ENCODE peak calls at places on chromosomes 13 and 19, in five cellular contexts. I is left ventricle myocardium superior, U is Daoy, R is HTR-8/SVneo, Y is PC-3. W is an unnamed sample.
A peak's percentile ranks its signal among the peaks of the same experiment; 100 is the strongest.

GRCh38 chr19:38551450-38551813 is 66.3 kb downstream of the MAP4K1 start:
- DNase-seq in I (no peak), U (no peak), R (no peak), Y (no peak), W (no peak)

GRCh38 chr19:47573076-47574026 is at the start of gene ZNF541:
- DNase-seq in I (peak; percentile 78), U (peak; percentile 28), R (no peak), Y (no peak), W (no peak)

GRCh38 chr13:94641432-94641941 is 39.8 kb downstream of the GPR180 start:
- DNase-seq in I (no peak), U (peak; percentile 39), R (no peak), Y (peak; percentile 62), W (no peak)

GRCh38 chr19:41265376-41266153 is 1.4 kb downstream of the HNRNPUL1 start:
- DNase-seq in I (no peak), U (peak; percentile 28), R (peak; percentile 23), Y (peak; percentile 12), W (no peak)

GRCh38 chr13:42048625-42049453 is at the start of gene DGKH:
- DNase-seq in I (peak; percentile 89), U (peak; percentile 77), R (peak; percentile 51), Y (peak; percentile 61), W (peak; percentile 36)

GRCh38 chr19:46271488-46272197 is 25.2 kb upstream of the HIF3A start:
- DNase-seq in I (no peak), U (peak; percentile 93), R (peak; percentile 56), Y (peak; percentile 77), W (no peak)

GRCh38 chr13:50170447-50171037 is 155.3 kb downstream of the KCNRG start:
- DNase-seq in I (no peak), U (no peak), R (peak; percentile 9), Y (peak; percentile 32), W (peak; percentile 19)

GRCh38 chr19:1027953-1028902 is 1.8 kb downstream of the CNN2 start:
- DNase-seq in I (peak; percentile 79), U (peak; percentile 95), R (peak; percentile 84), Y (peak; percentile 55), W (no peak)

GRCh38 chr13:45936621-45937020 is 85.1 kb upstream of the SIAH3 start:
- DNase-seq in I (no peak), U (no peak), R (no peak), Y (no peak), W (no peak)

GRCh38 chr19:41299046-41299754 is 10.8 kb upstream of the CCDC97 start:
- DNase-seq in I (no peak), U (no peak), R (no peak), Y (no peak), W (no peak)

GRCh38 chr19:3224346-3225325 is at the start of gene CELF5:
- DNase-seq in I (peak; percentile 77), U (peak; percentile 76), R (peak; percentile 50), Y (peak; percentile 30), W (peak; percentile 21)

GRCh38 chr19:39913682-39914333 is 20.6 kb downstream of the FCGBP start:
- DNase-seq in I (no peak), U (no peak), R (no peak), Y (no peak), W (no peak)

GRCh38 chr13:97112451-97113152 is 109.5 kb upstream of the MBNL2 start:
- DNase-seq in I (no peak), U (no peak), R (no peak), Y (no peak), W (no peak)

GRCh38 chr19:5547881-5548280 is 19.9 kb downstream of the TINCR start:
- DNase-seq in I (no peak), U (peak; percentile 61), R (peak; percentile 74), Y (peak; percentile 81), W (no peak)

GRCh38 chr13:110352735-110353134 is 45.7 kb downstream of the COL4A2 start:
- DNase-seq in I (no peak), U (no peak), R (no peak), Y (no peak), W (no peak)

GRCh38 chr19:49881672-49882394 is 4.3 kb downstream of the TBC1D17 start:
- DNase-seq in I (no peak), U (no peak), R (no peak), Y (peak; percentile 20), W (no peak)

GRCh38 chr13:81874681-81875661 is 1534.0 kb upstream of the SPRY2 start:
- DNase-seq in I (no peak), U (no peak), R (no peak), Y (peak; percentile 38), W (no peak)

GRCh38 chr19:6402834-6403608 is 10.1 kb upstream of the GTF2F1 start:
- DNase-seq in I (peak; percentile 59), U (no peak), R (no peak), Y (no peak), W (no peak)

GRCh38 chr13:48946163-48946562 is 29.5 kb upstream of the FNDC3A start:
- DNase-seq in I (no peak), U (no peak), R (no peak), Y (no peak), W (no peak)

GRCh38 chr13:41956272-41956671 is 4.6 kb downstream of the VWA8 start:
- DNase-seq in I (no peak), U (no peak), R (no peak), Y (no peak), W (no peak)

GRCh38 chr13:90889906-90890305 is 457.6 kb upstream of the MIR17HG start:
- DNase-seq in I (no peak), U (no peak), R (no peak), Y (no peak), W (no peak)

GRCh38 chr19:33022472-33023116 is 42.1 kb downstream of the RHPN2 start:
- DNase-seq in I (no peak), U (no peak), R (no peak), Y (no peak), W (no peak)

GRCh38 chr13:32247887-32248286 is 67.3 kb downstream of the ZAR1L start:
- DNase-seq in I (no peak), U (no peak), R (no peak), Y (no peak), W (no peak)

GRCh38 chr13:108087813-108088212 is 127.5 kb downstream of the LIG4 start:
- DNase-seq in I (no peak), U (no peak), R (no peak), Y (no peak), W (no peak)

GRCh38 chr19:39540333-39540673 is 342 bp upstream of the EID2 start:
- DNase-seq in I (no peak), U (no peak), R (no peak), Y (peak; percentile 5), W (no peak)

GRCh38 chr19:2488942-2489731 is 13.2 kb downstream of the GADD45B start:
- DNase-seq in I (peak; percentile 85), U (peak; percentile 50), R (no peak), Y (peak; percentile 54), W (no peak)

GRCh38 chr19:41595890-41596280 is 19.9 kb downstream of the CEACAM21 start:
- DNase-seq in I (no peak), U (no peak), R (no peak), Y (no peak), W (no peak)

GRCh38 chr13:47890146-47890814 is 110.8 kb downstream of the SUCLA2 start:
- DNase-seq in I (no peak), U (no peak), R (no peak), Y (no peak), W (no peak)

GRCh38 chr13:26168835-26169234 is 53.3 kb downstream of the RNF6 start:
- DNase-seq in I (no peak), U (no peak), R (no peak), Y (no peak), W (no peak)

GRCh38 chr13:78339927-78340326 is 263.4 kb downstream of the POU4F1 start:
- DNase-seq in I (peak; percentile 21), U (no peak), R (no peak), Y (no peak), W (no peak)

GRCh38 chr19:11737964-11738745 is 591 bp downstream of the ZNF823 start:
- DNase-seq in I (peak; percentile 62), U (peak; percentile 46), R (no peak), Y (peak; percentile 65), W (no peak)

GRCh38 chr19:54418930-54419800 is 3.9 kb downstream of the TTYH1 start:
- DNase-seq in I (no peak), U (no peak), R (no peak), Y (no peak), W (no peak)

GRCh38 chr19:41384351-41384750 is 8.0 kb downstream of the TMEM91 start:
- DNase-seq in I (no peak), U (no peak), R (no peak), Y (no peak), W (no peak)

GRCh38 chr19:29478578-29479565 is 46.9 kb upstream of the VSTM2B start:
- DNase-seq in I (no peak), U (peak; percentile 47), R (no peak), Y (no peak), W (no peak)

GRCh38 chr19:6287269-6287885 is 7.6 kb upstream of the MLLT1 start:
- DNase-seq in I (no peak), U (no peak), R (no peak), Y (no peak), W (no peak)

W was measured in NCI-H460.